ENCODE peak calls at places on chromosomes 1 and 21, in ten cellular contexts. W, E, T, X, S, I, L, N, R and D are unnamed samples.

GRCh38 chr1:209222826-209223225 is 360.7 kb upstream of the CAMK1G start:
- DNase-seq in E (no peak), N (no peak), S (no peak), R (no peak), W (no peak), X (no peak), I (no peak), T (no peak), L (no peak), D (no peak)

GRCh38 chr1:23478896-23479790 is 4.8 kb downstream of the ASAP3 start:
- DNase-seq in L (no peak), S (peak; percentile 95), X (no peak), I (no peak), T (no peak), N (no peak), E (peak; percentile 61), R (peak; percentile 85), W (no peak), D (no peak)

GRCh38 chr1:58968360-58968952 is 184.6 kb upstream of the JUN start:
- DNase-seq in I (peak; percentile 50), L (peak; percentile 36), W (no peak), T (no peak), N (no peak), E (peak; percentile 51), S (peak; percentile 82), X (no peak), R (peak; percentile 49), D (no peak)

GRCh38 chr1:205534444-205534985 is 30.0 kb downstream of the CDK18 start:
- DNase-seq in W (no peak), I (no peak), S (no peak), L (no peak), R (no peak), T (no peak), E (no peak), X (no peak), N (no peak), D (no peak)

GRCh38 chr1:94105957-94106529 is 14.9 kb downstream of the ABCA4 start:
- DNase-seq in R (no peak), L (no peak), T (no peak), X (peak; percentile 67), W (no peak), N (no peak), E (peak; percentile 46), I (no peak), S (no peak), D (no peak)

GRCh38 chr1:230857822-230858221 is 10.5 kb downstream of the C1orf198 start:
- DNase-seq in W (no peak), T (no peak), N (no peak), S (no peak), R (no peak), L (no peak), X (no peak), I (no peak), E (peak; percentile 95), D (no peak)

GRCh38 chr1:109959974-109960744 is 24.4 kb upstream of the AHCYL1 start:
- DNase-seq in S (no peak), E (peak; percentile 92), R (no peak), N (peak; percentile 96), I (no peak), T (peak; percentile 52), X (no peak), L (no peak), W (no peak), D (no peak)

GRCh38 chr1:64597151-64597550 is 127.2 kb downstream of the CACHD1 start:
- DNase-seq in E (no peak), L (no peak), T (no peak), S (no peak), I (no peak), N (no peak), R (no peak), X (no peak), W (no peak), D (no peak)

GRCh38 chr1:67646145-67647035 is 38.6 kb upstream of the GADD45A start:
- DNase-seq in E (peak; percentile 93), S (no peak), N (peak; percentile 74), X (peak; percentile 2), L (no peak), I (no peak), R (no peak), T (no peak), W (no peak), D (no peak)

GRCh38 chr1:3471356-3472087 is 17.1 kb downstream of the ARHGEF16 start:
- DNase-seq in W (no peak), N (peak; percentile 95), R (no peak), L (no peak), I (no peak), T (peak; percentile 51), E (peak; percentile 66), X (peak; percentile 47), S (peak; percentile 36), D (no peak)

GRCh38 chr1:204255966-204256365 is 42.2 kb upstream of the GOLT1A start:
- DNase-seq in N (peak; percentile 25), E (peak; percentile 67), X (no peak), I (no peak), T (peak; percentile 5), R (no peak), S (no peak), L (no peak), W (no peak), D (no peak)

GRCh38 chr1:150804671-150805070 is 3.4 kb downstream of the CTSK start:
- DNase-seq in I (no peak), S (no peak), T (peak; percentile 39), L (no peak), E (no peak), R (no peak), W (no peak), N (no peak), X (no peak), D (no peak)

GRCh38 chr1:63918395-63918945 is 144.7 kb downstream of the ROR1 start:
- DNase-seq in E (no peak), X (no peak), R (no peak), I (no peak), L (no peak), T (no peak), W (no peak), S (no peak), N (no peak), D (no peak)

GRCh38 chr21:26846036-26846931 is 1.1 kb upstream of the ADAMTS1 start:
- DNase-seq in N (peak; percentile 88), X (no peak), L (no peak), T (peak; percentile 69), R (peak; percentile 71), E (peak; percentile 85), W (no peak), I (no peak), S (peak; percentile 68), D (no peak)

GRCh38 chr1:87370519-87370918 is 41.8 kb downstream of the LMO4 start:
- DNase-seq in N (peak; percentile 18), S (no peak), W (no peak), E (no peak), I (no peak), T (peak; percentile 24), R (no peak), X (no peak), L (no peak), D (no peak)

GRCh38 chr1:119978018-119978505 is 81.7 kb upstream of the ADAM30 start:
- DNase-seq in W (no peak), E (peak; percentile 20), N (no peak), L (no peak), S (no peak), I (no peak), X (no peak), T (no peak), R (no peak), D (no peak)

GRCh38 chr1:160326393-160326792 is 16.7 kb downstream of the COPA start:
- DNase-seq in S (no peak), L (no peak), T (no peak), X (no peak), W (no peak), N (no peak), E (no peak), R (no peak), I (no peak), D (no peak)

GRCh38 chr1:204369006-204369726 is 9.4 kb upstream of the PLEKHA6 start:
- DNase-seq in L (no peak), S (no peak), W (no peak), T (no peak), X (no peak), N (no peak), R (no peak), E (no peak), I (no peak), D (no peak)

GRCh38 chr1:77282866-77283539 is 1.2 kb downstream of the AK5 start:
- DNase-seq in X (no peak), L (peak; percentile 30), E (peak; percentile 13), R (no peak), S (no peak), W (no peak), I (no peak), N (peak; percentile 70), T (no peak), D (no peak)

GRCh38 chr21:45747802-45748445 is 104.4 kb downstream of the PCBP3 start:
- DNase-seq in L (no peak), E (peak; percentile 57), N (peak; percentile 23), W (no peak), I (no peak), S (no peak), R (no peak), T (peak; percentile 8), X (no peak), D (no peak)

GRCh38 chr1:34928066-34928864 is 1.2 kb downstream of the DLGAP3 start:
- DNase-seq in E (no peak), W (no peak), T (no peak), S (no peak), I (no peak), X (no peak), R (peak; percentile 24), N (peak; percentile 11), L (no peak), D (no peak)

GRCh38 chr1:1626207-1627141 is 5.5 kb upstream of the MMP23B start:
- DNase-seq in S (no peak), I (no peak), N (no peak), E (no peak), L (no peak), W (no peak), T (no peak), X (no peak), R (no peak), D (no peak)

GRCh38 chr1:104380003-104380402 is 630.3 kb downstream of the AMY1C start:
- DNase-seq in L (no peak), S (no peak), N (peak; percentile 55), W (no peak), E (no peak), T (no peak), R (no peak), X (no peak), I (no peak), D (no peak)

GRCh38 chr1:81799939-81800740 is 594 bp upstream of the ADGRL2 start:
- DNase-seq in L (no peak), R (peak; percentile 33), E (peak; percentile 37), N (peak; percentile 93), I (no peak), W (no peak), X (no peak), S (peak; percentile 3), T (peak; percentile 78), D (no peak)